ENCODE peak calls at places on chromosomes 7 and 10, in four cellular contexts. C is mesendoderm; V is mammary epithelial cell; T is CD4-positive, alpha-beta memory T cell. Z is an unnamed sample.
A peak's percentile ranks its signal among the peaks of the same experiment; 100 is the strongest.

GRCh38 chr10:17644485-17644964 is 574 bp downstream of the STAM start:
- DNase-seq in C (no peak), T (no peak), V (no peak), Z (no peak)

GRCh38 chr10:102831322-102832071 is 5.7 kb downstream of the CYP17A1 start:
- DNase-seq in T (no peak), V (no peak), C (no peak), Z (no peak)

GRCh38 chr7:4873071-4873944 is 10.2 kb downstream of the RADIL start:
- DNase-seq in C (no peak), V (no peak), T (no peak), Z (no peak)

GRCh38 chr7:13538669-13539068 is 450.8 kb downstream of the ETV1 start:
- DNase-seq in C (no peak), T (no peak), V (no peak), Z (no peak)

GRCh38 chr7:25951414-25952276 is 200.4 kb upstream of the NFE2L3 start:
- DNase-seq in C (peak; percentile 32), T (peak; percentile 9), V (no peak), Z (no peak)

GRCh38 chr7:114622189-114622588 is 207.6 kb downstream of the FOXP2 start:
- DNase-seq in V (no peak), T (no peak), C (no peak), Z (no peak)

GRCh38 chr10:80504897-80505465 is 32.7 kb upstream of the SH2D4B start:
- DNase-seq in T (no peak), V (peak; percentile 31), C (peak; percentile 43), Z (no peak)

GRCh38 chr10:114571316-114571999 is 86.6 kb downstream of the ABLIM1 start:
- DNase-seq in T (no peak), C (peak; percentile 8), V (no peak), Z (no peak)

GRCh38 chr10:5666324-5667220 is at the start of gene ASB13:
- DNase-seq in C (peak; percentile 70), T (peak; percentile 28), V (peak; percentile 49), Z (no peak)

GRCh38 chr7:16647435-16647960 is 1.5 kb downstream of the BZW2 start:
- DNase-seq in V (peak; percentile 54), C (no peak), T (no peak), Z (no peak)
- H3K4me1 ChIP-seq in V (peaks cover 50% of the 10 kb centered on the region), C (peaks cover 7% of the 10 kb centered on the region), T (peaks cover 65% of the 10 kb centered on the region), Z (peaks cover 14% of the 10 kb centered on the region)

DNA sequence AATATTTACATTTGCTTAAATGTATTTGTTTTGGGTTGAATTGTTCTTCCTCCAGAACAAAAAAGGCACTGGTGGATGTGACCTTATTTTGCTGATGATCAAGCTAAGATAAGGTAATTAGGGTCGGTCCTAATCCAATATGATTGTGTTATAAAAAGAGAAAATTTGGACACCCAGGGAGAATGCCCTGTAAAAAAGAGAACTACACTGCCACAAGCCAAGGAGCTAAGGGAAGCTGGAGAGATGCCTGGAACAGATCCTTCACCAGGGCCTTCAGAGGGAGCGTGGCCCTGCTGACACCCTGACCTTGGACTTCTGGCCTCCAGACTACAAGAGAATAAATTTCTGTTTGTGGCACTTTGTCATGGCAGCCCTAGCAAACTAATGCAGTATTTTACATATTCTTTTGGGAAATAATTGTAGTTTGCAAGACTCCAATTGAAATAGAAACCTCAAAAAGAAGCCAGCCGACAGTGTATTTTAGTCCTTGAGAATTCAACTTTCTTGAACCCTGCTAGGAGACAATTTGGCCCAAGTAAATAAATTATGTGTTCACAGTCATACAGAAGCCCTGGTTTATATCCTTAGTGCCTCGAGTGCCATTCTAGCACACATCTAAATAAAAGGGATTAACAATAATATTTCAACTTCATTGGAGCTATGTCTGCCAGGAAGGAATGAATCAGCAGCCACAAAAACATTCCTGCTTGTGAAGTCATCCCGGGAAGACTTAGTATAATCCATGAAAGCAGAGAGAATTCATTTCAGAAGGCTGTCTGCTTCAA is 164.6 kb downstream of the PKD1L1 start:
- DNase-seq in T (no peak), C (peak; percentile 55), V (peak; percentile 90), Z (no peak)
- H3K4me1 ChIP-seq in T (no peaks in the 10 kb centered on the region), C (no peaks in the 10 kb centered on the region), V (peaks cover 60% of the 10 kb centered on the region), Z (no peaks in the 10 kb centered on the region)

GRCh38 chr10:86216886-86217285 is 149.7 kb downstream of the GRID1 start:
- DNase-seq in V (no peak), C (no peak), T (no peak), Z (no peak)
- H3K4me1 ChIP-seq in V (no peaks in the 10 kb centered on the region), C (no peaks in the 10 kb centered on the region), T (no peaks in the 10 kb centered on the region), Z (no peaks in the 10 kb centered on the region)

GRCh38 chr10:132627736-132628512 is 90.3 kb downstream of the INPP5A start:
- DNase-seq in V (no peak), C (peak; percentile 62), T (peak; percentile 8), Z (no peak)

GRCh38 chr10:132623996-132624846 is 86.6 kb downstream of the INPP5A start:
- DNase-seq in V (no peak), T (no peak), C (no peak), Z (no peak)

GRCh38 chr10:132626761-132627735 is 89.5 kb downstream of the INPP5A start:
- DNase-seq in V (no peak), T (no peak), C (no peak), Z (no peak)

GRCh38 chr10:132626019-132626760 is 88.6 kb downstream of the INPP5A start:
- DNase-seq in T (no peak), C (no peak), V (no peak), Z (no peak)

DNA sequence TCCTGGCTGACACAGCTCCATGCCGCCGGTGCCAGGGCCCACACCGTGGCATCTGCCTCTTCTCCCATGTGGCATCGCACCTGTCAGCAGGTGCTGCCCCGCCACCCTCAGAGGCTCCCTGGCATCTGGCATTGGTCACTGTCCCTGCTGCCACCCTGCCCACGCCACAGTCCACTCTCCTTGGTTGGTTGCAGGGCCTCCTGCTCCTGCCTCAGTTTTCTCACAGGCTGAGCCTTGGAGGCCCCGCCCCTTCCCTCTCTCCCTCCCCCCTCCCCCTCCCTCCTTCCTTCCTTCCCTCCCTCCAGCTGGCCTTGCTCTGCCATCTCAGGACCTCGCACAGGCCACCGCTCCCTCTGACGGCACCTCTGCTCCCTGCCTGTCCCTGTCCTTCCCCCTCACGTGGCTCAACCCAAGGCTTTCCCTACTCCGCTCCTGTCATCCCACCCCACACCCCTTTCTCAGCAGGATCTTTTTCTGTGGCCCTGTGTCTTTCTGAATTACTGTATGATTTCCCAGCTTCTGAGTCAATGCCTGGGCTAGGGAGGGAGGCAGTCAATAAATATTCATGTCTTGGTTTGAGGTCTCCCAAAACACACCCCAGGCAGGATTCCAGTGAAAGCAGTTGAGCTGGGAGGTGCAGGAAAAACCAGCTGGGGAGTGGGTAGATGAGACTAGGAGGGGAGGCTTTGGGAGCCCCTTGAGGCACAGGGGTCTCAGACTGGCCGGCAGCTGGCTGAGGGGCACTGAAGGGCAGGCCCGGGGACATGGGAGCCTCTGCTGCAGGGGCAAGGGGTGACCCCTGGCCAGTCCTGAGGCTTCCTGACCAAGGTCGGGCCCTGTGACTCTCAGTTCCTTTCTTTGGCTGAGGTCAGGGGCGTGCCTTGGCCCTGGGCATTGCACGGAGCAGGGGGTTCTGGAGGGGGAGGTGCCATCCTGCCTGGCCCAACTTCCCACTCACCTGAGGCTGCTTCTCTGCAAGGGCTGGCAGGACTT is 87.6 kb downstream of the INPP5A start:
- DNase-seq in V (no peak), C (peak; percentile 38), T (no peak), Z (no peak)
- H3K4me1 ChIP-seq in V (no peaks in the 10 kb centered on the region), C (peaks cover 2% of the 10 kb centered on the region), T (peaks cover 9% of the 10 kb centered on the region), Z (no peaks in the 10 kb centered on the region)

GRCh38 chr10:73867871-73868631 is 6.3 kb downstream of the CAMK2G start:
- DNase-seq in C (no peak), T (no peak), V (no peak), Z (no peak)

GRCh38 chr10:73868655-73869195 is 5.6 kb downstream of the CAMK2G start:
- DNase-seq in T (no peak), V (no peak), C (no peak), Z (no peak)

GRCh38 chr10:73866621-73867020 is 7.7 kb downstream of the CAMK2G start:
- DNase-seq in V (no peak), C (no peak), T (no peak), Z (no peak)

GRCh38 chr10:73865459-73866442 is 8.6 kb downstream of the CAMK2G start:
- DNase-seq in V (no peak), C (peak; percentile 52), T (peak; percentile 50), Z (peak; percentile 31)

DNA sequence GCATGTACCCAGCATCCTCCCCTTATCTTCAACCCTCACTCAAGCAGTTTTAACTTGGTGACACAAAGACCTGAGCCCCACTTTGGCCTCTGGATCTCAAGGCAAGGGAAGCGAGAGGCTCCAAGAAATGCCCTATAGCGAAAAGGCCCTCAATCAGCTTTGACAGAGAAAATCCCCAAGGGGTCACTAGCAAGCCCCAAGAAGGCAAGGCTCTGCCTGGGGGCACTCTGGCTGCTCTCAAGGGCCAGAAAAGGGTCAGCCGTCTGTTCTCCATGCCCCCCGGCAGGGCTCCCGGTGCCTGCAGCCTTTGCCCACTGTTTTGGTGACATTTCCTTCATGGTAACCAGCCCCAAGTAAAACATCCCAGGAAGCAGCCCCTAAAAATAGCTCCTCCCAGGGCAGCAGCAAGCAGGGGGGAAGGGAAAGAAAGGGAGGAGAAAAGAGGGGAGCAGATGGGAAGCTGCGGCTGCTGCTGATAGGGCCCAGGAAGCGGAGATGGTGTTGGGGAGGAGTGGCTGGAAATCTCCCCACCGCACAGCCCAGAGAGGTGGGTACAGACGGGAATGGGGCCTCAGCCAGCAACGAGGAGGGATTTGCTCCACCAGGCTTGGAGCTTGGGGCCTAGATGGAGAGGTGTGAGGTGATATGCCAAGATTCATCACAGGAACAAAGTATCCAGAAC is 7.1 kb downstream of the CAMK2G start:
- DNase-seq in T (no peak), C (no peak), V (no peak), Z (no peak)
- H3K4me1 ChIP-seq in T (peaks cover 92% of the 10 kb centered on the region), C (no peaks in the 10 kb centered on the region), V (peaks cover 6% of the 10 kb centered on the region), Z (peaks cover 42% of the 10 kb centered on the region)

GRCh38 chr10:129912161-129912917 is 51.7 kb downstream of the EBF3 start:
- DNase-seq in T (no peak), V (no peak), C (peak; percentile 74), Z (no peak)
- H3K4me1 ChIP-seq in T (no peaks in the 10 kb centered on the region), V (no peaks in the 10 kb centered on the region), C (peaks cover 2% of the 10 kb centered on the region), Z (no peaks in the 10 kb centered on the region)

GRCh38 chr7:157401567-157402387 is 65.0 kb downstream of the DNAJB6 start:
- DNase-seq in C (no peak), T (no peak), V (no peak), Z (no peak)
- H3K4me1 ChIP-seq in C (no peaks in the 10 kb centered on the region), T (peaks cover 28% of the 10 kb centered on the region), V (peaks cover 15% of the 10 kb centered on the region), Z (no peaks in the 10 kb centered on the region)

Z was measured in effector memory CD4-positive, alpha-beta T cell.